ENCODE peak calls at places on chromosome 2, in seven cellular contexts. L, G, I, A, R, Q and N are unnamed samples.

GRCh38 chr2:44753552-44754285 is 187.8 kb upstream of the SIX3 start:
- DNase-seq in G (peak), Q (no peak), R (peak), I (no peak), A (no peak), L (no peak), N (no peak)

GRCh38 chr2:68295523-68295922 is 24.2 kb downstream of the CNRIP1 start:
- DNase-seq in Q (no peak), I (no peak), L (no peak), A (no peak), R (no peak), G (no peak), N (no peak)

GRCh38 chr2:106107509-106108131 is 86.5 kb downstream of the UXS1 start:
- DNase-seq in I (peak), A (no peak), G (no peak), L (no peak), R (peak), Q (no peak), N (no peak)

GRCh38 chr2:240570531-240571313 is 2.4 kb downstream of the RNPEPL1 start:
- DNase-seq in R (no peak), I (no peak), G (no peak), L (no peak), A (peak), Q (no peak), N (no peak)

GRCh38 chr2:230898661-230899091 is 26.4 kb downstream of the GPR55 start:
- DNase-seq in G (no peak), A (no peak), L (no peak), I (no peak), R (no peak), Q (no peak), N (no peak)

GRCh38 chr2:128324008-128324896 is 5.6 kb upstream of the HS6ST1 start:
- DNase-seq in I (no peak), L (no peak), A (no peak), R (no peak), Q (no peak), G (no peak), N (peak)

GRCh38 chr2:54386993-54387590 is 69.0 kb upstream of the SPTBN1 start:
- DNase-seq in A (peak), I (peak), L (no peak), R (peak), Q (no peak), G (peak), N (no peak)

GRCh38 chr2:150485871-150486538 is 1.5 kb downstream of the RND3 start:
- DNase-seq in R (peak), A (peak), I (peak), L (peak), G (peak), Q (no peak), N (peak)

GRCh38 chr2:169916623-169917022 is 89.4 kb downstream of the UBR3 start:
- DNase-seq in L (no peak), G (no peak), Q (no peak), R (no peak), A (no peak), I (no peak), N (no peak)

GRCh38 chr2:20593072-20594034 is 57.5 kb downstream of the HS1BP3 start:
- DNase-seq in A (no peak), R (peak), I (peak), L (no peak), G (peak), Q (no peak), N (no peak)